ENCODE peak calls at places on chromosomes 4 and X, in five cellular contexts. X is fibroblast of lung, J is lower lobe of right lung, W is AG10803, C is fibroblast of pulmonary artery. R is an unnamed sample.

GRCh38 chr4:55032788-55033187 is 92.6 kb downstream of the KDR start:
- DNase-seq in W (no peak), X (peak; percentile 8), C (peak; percentile 44), J (no peak), R (no peak)

GRCh38 chr4:139664442-139664841 is 1.2 kb upstream of the MGST2 start:
- DNase-seq in W (no peak), J (no peak), C (no peak), X (no peak), R (no peak)

GRCh38 chr4:52248836-52249235 is 197.7 kb downstream of the SPATA18 start:
- DNase-seq in C (no peak), X (no peak), W (no peak), J (no peak), R (no peak)

GRCh38 chr4:166252487-166253402 is 379.7 kb downstream of the TLL1 start:
- DNase-seq in C (peak; percentile 61), X (peak; percentile 13), W (peak; percentile 1), J (no peak), R (no peak)

GRCh38 chrX:100649550-100650356 is 5.8 kb downstream of the SRPX2 start:
- DNase-seq in X (peak; percentile 91), J (peak; percentile 45), C (peak; percentile 95), W (peak; percentile 94), R (no peak)

GRCh38 chrX:22163306-22163705 is 109.4 kb upstream of the CBLL2 start:
- DNase-seq in J (no peak), X (no peak), W (no peak), C (no peak), R (no peak)

GRCh38 chr4:62328526-62328925 is 1128.4 kb downstream of the ADGRL3 start:
- DNase-seq in J (no peak), W (no peak), C (peak; percentile 5), X (no peak), R (no peak)

GRCh38 chr4:13548984-13549546 is 4.8 kb upstream of the NKX3-2 start:
- DNase-seq in C (peak; percentile 88), X (peak; percentile 60), W (peak; percentile 68), J (peak; percentile 86), R (peak; percentile 91)

GRCh38 chrX:140439455-140439854 is 65.4 kb downstream of the SOX3 start:
- DNase-seq in J (peak; percentile 49), C (no peak), W (no peak), X (peak; percentile 35), R (no peak)

GRCh38 chrX:136196691-136197155 is 49.4 kb downstream of the FHL1 start:
- DNase-seq in X (peak; percentile 41), W (no peak), C (no peak), J (no peak), R (no peak)

GRCh38 chrX:21974011-21974385 is 33.5 kb downstream of the SMS start:
- DNase-seq in C (no peak), J (no peak), W (no peak), X (peak; percentile 46), R (peak; percentile 15)

GRCh38 chrX:13899607-13900006 is 82.7 kb upstream of the GPM6B start:
- DNase-seq in J (no peak), W (peak; percentile 88), C (peak; percentile 87), X (peak; percentile 88), R (no peak)

GRCh38 chrX:127726227-127726626 is 326.0 kb downstream of the ACTRT1 start:
- DNase-seq in J (no peak), W (no peak), C (no peak), X (no peak), R (no peak)

GRCh38 chr4:76708986-76709385 is 189.0 kb downstream of the SOWAHB start:
- DNase-seq in C (no peak), W (no peak), J (no peak), X (no peak), R (no peak)
- TF ChIP-seq CTCF in C (no peak), W (no peak), J (no peak), X (no peak), R (no peak)

GRCh38 chr4:85376285-85376684 is 98.7 kb upstream of the ARHGAP24 start:
- DNase-seq in W (no peak), J (no peak), X (no peak), C (no peak), R (no peak)

DNA sequence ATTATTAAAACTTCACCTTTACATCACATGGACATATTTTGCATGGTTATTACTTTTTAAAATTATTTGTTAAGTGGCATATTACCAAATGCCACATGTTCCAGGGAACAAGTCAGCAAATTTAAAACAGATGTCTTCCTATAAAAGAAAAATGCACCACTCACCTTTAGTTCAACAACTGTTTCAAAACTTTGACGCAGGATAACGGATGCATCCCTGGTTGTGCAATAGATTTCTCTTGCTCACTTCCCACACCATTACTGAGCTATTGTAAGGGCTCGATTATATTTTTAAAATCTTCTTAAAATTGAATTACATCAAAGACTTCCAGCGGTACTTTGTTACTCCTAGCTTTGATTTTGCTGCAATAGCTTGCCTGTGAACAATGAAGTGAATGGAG is 93.0 kb upstream of the ARHGAP24 start:
- DNase-seq in J (no peak), W (peak; percentile 15), X (no peak), C (no peak), R (no peak)
- TF ChIP-seq CTCF in J (no peak), W (no peak), X (no peak), C (no peak), R (no peak)

DNA sequence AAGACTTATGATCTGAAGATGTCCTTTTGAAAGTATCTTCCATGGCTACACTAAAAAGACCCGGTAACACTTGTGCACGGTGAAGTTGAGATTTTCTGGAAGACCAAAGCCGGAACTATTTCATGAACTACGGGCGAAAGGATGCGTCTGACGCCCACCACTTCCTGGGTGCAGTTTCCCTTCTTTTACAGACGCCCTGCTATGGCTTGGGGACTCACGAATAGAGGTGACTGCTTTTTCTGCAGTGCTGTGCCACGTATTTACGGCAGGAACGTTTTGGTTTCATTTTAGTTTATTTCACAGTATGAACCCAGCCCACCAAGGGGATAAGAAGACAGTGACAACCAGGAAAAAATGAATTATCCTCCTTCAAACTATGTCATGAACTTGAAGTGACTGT is 180.4 kb downstream of the AFAP1 start:
- DNase-seq in X (no peak), W (no peak), C (no peak), J (peak; percentile 63), R (no peak)
- TF ChIP-seq CTCF in X (no peak), W (no peak), C (no peak), J (no peak), R (no peak)

DNA sequence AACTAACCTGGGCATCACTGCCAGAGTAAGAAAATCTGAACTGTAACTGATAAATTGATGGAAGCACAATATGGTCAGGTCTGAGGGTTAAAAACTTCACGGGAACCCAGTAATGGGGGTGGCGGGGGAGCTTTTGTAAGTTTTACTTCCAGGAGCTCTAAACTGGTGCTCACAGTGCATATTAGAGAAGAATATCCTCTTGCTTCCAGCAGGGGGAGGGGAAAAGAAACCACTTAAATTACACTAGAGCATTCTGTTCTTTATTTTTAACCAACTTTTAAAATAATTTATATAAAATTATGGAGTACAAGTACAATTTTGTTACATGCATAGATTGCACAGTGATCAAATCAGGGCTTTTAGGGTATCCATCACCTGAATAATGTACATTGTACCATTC is 33.7 kb downstream of the WDR17 start:
- DNase-seq in C (no peak), J (no peak), X (no peak), W (no peak), R (no peak)
- TF ChIP-seq CTCF in C (peak; percentile 19), J (no peak), X (no peak), W (no peak), R (no peak)

GRCh38 chr4:25834411-25835107 is 28.2 kb downstream of the SEL1L3 start:
- DNase-seq in W (no peak), C (no peak), X (no peak), J (no peak), R (no peak)
- TF ChIP-seq CTCF in W (no peak), C (no peak), X (no peak), J (no peak), R (no peak)

GRCh38 chr4:3433138-3433869 is 8.5 kb upstream of the HGFAC start:
- DNase-seq in W (no peak), X (no peak), J (no peak), C (no peak), R (no peak)

GRCh38 chr4:3435684-3435956 is 6.1 kb upstream of the HGFAC start:
- DNase-seq in C (no peak), X (no peak), J (no peak), W (no peak), R (no peak)

GRCh38 chr4:3436798-3437581 is 4.8 kb upstream of the HGFAC start:
- DNase-seq in X (peak; percentile 63), W (peak; percentile 62), J (no peak), C (peak; percentile 28), R (no peak)

GRCh38 chr4:3436048-3436797 is 5.5 kb upstream of the HGFAC start:
- DNase-seq in J (no peak), X (no peak), C (no peak), W (no peak), R (no peak)

DNA sequence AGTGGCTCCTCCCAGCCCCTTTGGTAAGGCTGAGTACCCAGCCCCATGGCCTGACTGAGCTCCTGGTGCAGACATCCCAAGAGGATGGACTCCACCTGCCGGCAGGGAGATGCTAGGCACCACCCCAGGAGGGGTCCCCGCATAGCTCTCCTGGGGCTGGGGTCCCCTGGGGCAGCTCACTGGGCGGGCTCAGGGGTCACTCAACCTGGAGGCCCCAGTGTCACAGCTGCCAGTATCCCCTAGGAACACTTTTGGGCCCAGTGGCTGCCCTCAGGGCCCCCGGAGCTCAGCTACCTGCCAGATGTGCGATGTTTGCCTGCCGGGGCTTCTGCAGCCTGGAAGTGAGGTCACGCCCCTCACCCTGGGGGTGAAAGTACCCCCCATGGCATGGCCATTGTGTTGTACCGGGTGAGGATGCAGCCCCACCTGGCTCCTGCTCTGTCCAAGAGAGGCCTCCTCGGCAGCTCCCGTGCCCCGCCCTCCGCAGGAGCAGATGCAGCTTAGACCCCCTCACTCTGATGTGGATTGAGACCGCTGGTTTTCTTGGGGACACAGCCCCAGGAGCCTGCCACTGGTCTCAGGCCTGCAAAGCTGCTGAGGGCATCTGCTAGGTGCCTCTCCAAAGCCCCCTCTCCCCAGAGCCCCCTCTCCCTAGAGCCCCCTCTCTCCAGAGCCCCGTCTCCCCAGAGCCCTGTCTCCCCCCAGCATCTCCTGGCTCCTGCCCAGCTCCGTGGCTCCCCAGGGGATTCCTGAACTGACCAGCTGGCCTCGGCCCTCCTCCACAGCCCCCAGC is 6.7 kb upstream of the HGFAC start:
- DNase-seq in W (no peak), J (no peak), C (no peak), X (no peak), R (no peak)
- TF ChIP-seq CTCF in W (no peak), J (no peak), C (peak; percentile 14), X (no peak), R (peak; percentile 24)

GRCh38 chr4:64158648-64159326 is 250.5 kb downstream of the TECRL start:
- DNase-seq in X (peak; percentile 36), W (peak; percentile 47), J (no peak), C (peak; percentile 74), R (peak; percentile 40)
- TF ChIP-seq CTCF in X (peak; percentile 26), W (peak; percentile 72), J (peak; percentile 69), C (peak; percentile 79), R (peak; percentile 88)

DNA sequence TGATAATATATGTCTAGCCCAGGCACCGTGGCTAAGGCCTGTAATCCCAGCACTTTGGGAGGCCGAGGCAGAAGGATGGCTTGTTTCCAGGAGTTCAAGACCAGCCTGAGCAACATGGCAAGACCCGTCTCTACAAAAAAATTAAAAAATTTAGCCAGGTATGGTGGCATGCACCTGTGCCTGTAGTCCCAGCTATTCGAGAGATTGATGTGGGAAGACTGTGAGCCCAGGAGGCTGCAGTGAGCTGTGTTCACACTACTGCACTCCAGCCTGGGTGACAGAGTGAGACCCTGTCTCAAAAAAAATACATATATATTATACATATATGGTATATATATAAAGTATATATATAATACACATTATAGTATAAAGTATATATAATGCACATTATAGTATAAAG is 162.0 kb upstream of the MAB21L2 start:
- DNase-seq in X (no peak), W (no peak), J (no peak), C (no peak), R (no peak)
- TF ChIP-seq CTCF in X (no peak), W (no peak), J (no peak), C (no peak), R (no peak)